ENCODE peak calls at places on chromosomes 7 and 10, in eight cellular contexts. X is activated CD4-positive, alpha-beta T cell treated with anti-CD3 and anti-CD28 coated beads for 1 hour; C is NCI-H2081; H is central memory CD4-positive, alpha-beta T cell; A is T-helper 1 cell; I is amygdala; E is C1 segment of cervical spinal cord; B is colonic mucosa. Z is an unnamed sample.

GRCh38 chr7:98230746-98231471 is 19.7 kb downstream of the BHLHA15 start:
- DNase-seq in X (no peak), C (no peak), H (no peak), A (no peak), I (no peak), E (no peak), B (no peak), Z (no peak)

GRCh38 chr10:43846187-43846680 is 197.6 kb upstream of the ZNF32 start:
- DNase-seq in X (no peak), C (no peak), H (no peak), A (peak), I (no peak), E (no peak), B (no peak), Z (no peak)

GRCh38 chr7:133155642-133156041 is 73.8 kb upstream of the CHCHD3 start:
- DNase-seq in X (no peak), C (no peak), H (no peak), A (no peak), I (no peak), E (no peak), B (no peak), Z (no peak)

GRCh38 chr7:108358553-108358952 is 97.7 kb downstream of the NRCAM start:
- DNase-seq in X (no peak), C (peak), H (no peak), A (no peak), I (no peak), E (no peak), B (no peak), Z (peak)

GRCh38 chr10:100637785-100638184 is 102.0 kb downstream of the HIF1AN start:
- DNase-seq in X (no peak), C (peak), H (no peak), A (no peak), I (no peak), E (no peak), B (no peak), Z (peak)

GRCh38 chr10:3955493-3955892 is 170.5 kb upstream of the KLF6 start:
- DNase-seq in X (no peak), C (peak), H (no peak), A (no peak), I (no peak), E (no peak), B (peak), Z (no peak)

GRCh38 chr10:78925275-78925674 is 143.5 kb upstream of the ZMIZ1 start:
- DNase-seq in X (no peak), C (no peak), H (no peak), A (no peak), I (no peak), E (no peak), B (no peak), Z (peak)

GRCh38 chr7:41870505-41871138 is 167.7 kb upstream of the INHBA start:
- DNase-seq in X (no peak), C (no peak), H (no peak), A (no peak), I (no peak), E (no peak), B (no peak), Z (no peak)

GRCh38 chr7:157077986-157078644 is 60.6 kb upstream of the UBE3C start:
- DNase-seq in X (no peak), C (no peak), H (no peak), A (no peak), I (no peak), E (no peak), B (no peak), Z (no peak)

GRCh38 chr7:41763626-41764025 is 60.7 kb upstream of the INHBA start:
- DNase-seq in X (no peak), C (no peak), H (no peak), A (no peak), I (no peak), E (no peak), B (no peak), Z (no peak)

GRCh38 chr10:128274938-128275337 is 148.7 kb upstream of the MKI67 start:
- DNase-seq in X (no peak), C (no peak), H (no peak), A (no peak), I (no peak), E (no peak), B (no peak), Z (peak)

GRCh38 chr7:128045766-128046165 is 14.5 kb upstream of the LRRC4 start:
- DNase-seq in X (no peak), C (no peak), H (no peak), A (no peak), I (no peak), E (no peak), B (no peak), Z (no peak)

GRCh38 chr7:122132341-122132740 is 11.7 kb downstream of the AASS start:
- DNase-seq in X (no peak), C (no peak), H (no peak), A (no peak), I (no peak), E (no peak), B (no peak), Z (no peak)

GRCh38 chr10:51985326-51985725 is 285.9 kb upstream of the CSTF2T start:
- DNase-seq in X (no peak), C (no peak), H (no peak), A (no peak), I (no peak), E (no peak), B (no peak), Z (no peak)

GRCh38 chr7:32025381-32026075 is 44.7 kb downstream of the PDE1C start:
- DNase-seq in X (no peak), C (no peak), H (no peak), A (no peak), I (no peak), E (no peak), B (no peak), Z (no peak)

GRCh38 chr10:32065871-32066270 is 9.6 kb upstream of the KIF5B start:
- DNase-seq in X (no peak), C (no peak), H (no peak), A (no peak), I (no peak), E (no peak), B (no peak), Z (peak)

GRCh38 chr7:111927383-111928019 is 278.7 kb downstream of the DOCK4 start:
- DNase-seq in X (no peak), C (no peak), H (no peak), A (no peak), I (no peak), E (no peak), B (no peak), Z (no peak)

GRCh38 chr7:22700559-22701002 is 26.4 kb upstream of the IL6 start:
- DNase-seq in X (no peak), C (no peak), H (no peak), A (no peak), I (no peak), E (no peak), B (no peak), Z (peak)

GRCh38 chr10:132687181-132687892 is 98.6 kb downstream of the NKX6-2 start:
- DNase-seq in X (no peak), C (no peak), H (no peak), A (no peak), I (no peak), E (no peak), B (no peak), Z (no peak)

GRCh38 chr10:13859979-13860619 is 273.3 kb downstream of the PRPF18 start:
- DNase-seq in X (no peak), C (no peak), H (no peak), A (no peak), I (no peak), E (no peak), B (no peak), Z (no peak)

GRCh38 chr7:73728551-73728950 is 9.1 kb upstream of the STX1A start:
- DNase-seq in X (no peak), C (no peak), H (no peak), A (no peak), I (no peak), E (no peak), B (no peak), Z (peak)

GRCh38 chr10:24242562-24242961 is 33.6 kb downstream of the KIAA1217 start:
- DNase-seq in X (no peak), C (no peak), H (no peak), A (no peak), I (no peak), E (no peak), B (no peak), Z (no peak)

GRCh38 chr7:109694122-109694521 is 1124.4 kb downstream of the DNAJB9 start:
- DNase-seq in X (no peak), C (no peak), H (no peak), A (no peak), I (no peak), E (no peak), B (no peak), Z (no peak)

GRCh38 chr7:129351320-129351719 is 82.9 kb upstream of the STRIP2 start:
- DNase-seq in X (no peak), C (no peak), H (no peak), A (no peak), I (no peak), E (no peak), B (no peak), Z (no peak)

GRCh38 chr7:149682038-149682437 is 91.3 kb downstream of the ZNF467 start:
- DNase-seq in X (no peak), C (no peak), H (no peak), A (no peak), I (no peak), E (no peak), B (no peak), Z (no peak)

GRCh38 chr10:127919418-127920191 is 12.7 kb downstream of the PTPRE start:
- DNase-seq in X (no peak), C (no peak), H (no peak), A (no peak), I (peak), E (peak), B (no peak), Z (peak)

GRCh38 chr7:112266595-112267270 is 60.2 kb downstream of the ZNF277 start:
- DNase-seq in X (no peak), C (no peak), H (no peak), A (no peak), I (no peak), E (no peak), B (no peak), Z (no peak)

GRCh38 chr10:109308971-109309370 is 614.3 kb downstream of the XPNPEP1 start:
- DNase-seq in X (no peak), C (no peak), H (no peak), A (no peak), I (no peak), E (no peak), B (no peak), Z (no peak)

GRCh38 chr10:124287791-124288190 is 130.9 kb downstream of the OAT start:
- DNase-seq in X (no peak), C (no peak), H (no peak), A (no peak), I (no peak), E (no peak), B (no peak), Z (no peak)

GRCh38 chr10:133454204-133454893 is 604 bp downstream of the SCART1 start:
- DNase-seq in X (no peak), C (no peak), H (no peak), A (no peak), I (no peak), E (no peak), B (no peak), Z (no peak)

Z was measured in H4.